ENCODE peak calls at places on chromosomes 13 and 19, in five cellular contexts. One of them, this sample, is unnamed.
A peak's percentile ranks its signal among the peaks of the same experiment; 100 is the strongest.

GRCh38 chr13:101545521-101545920 is 93.0 kb downstream of the ITGBL1 start:
- DNase-seq in SK-N-SH: no peak
- DNase-seq in H1: no peak
- DNase-seq in HCT116: no peak
- DNase-seq in GM12878: no peak
- DNase-seq in this sample: peak; percentile 2

GRCh38 chr13:25857830-25858229 is 194.0 kb downstream of the SHISA2 start:
- DNase-seq in HCT116: no peak
- DNase-seq in H1: no peak
- DNase-seq in GM12878: no peak
- DNase-seq in SK-N-SH: no peak
- DNase-seq in this sample: peak; percentile 81

GRCh38 chr19:53130506-53130905 is 2.2 kb downstream of the ZNF415 start:
- DNase-seq in H1: no peak
- DNase-seq in GM12878: no peak
- DNase-seq in SK-N-SH: no peak
- DNase-seq in HCT116: no peak
- DNase-seq in this sample: no peak

GRCh38 chr19:12331211-12331941 is 2.1 kb downstream of the ZNF563 start:
- DNase-seq in SK-N-SH: no peak
- DNase-seq in H1: no peak
- DNase-seq in HCT116: no peak
- DNase-seq in GM12878: peak; percentile 82
- DNase-seq in this sample: no peak

GRCh38 chr19:35958660-35959039 is 22.5 kb downstream of the LRFN3 start:
- DNase-seq in GM12878: no peak
- DNase-seq in H1: no peak
- DNase-seq in HCT116: no peak
- DNase-seq in SK-N-SH: no peak
- DNase-seq in this sample: no peak

GRCh38 chr19:35320285-35320706 is 8.7 kb upstream of the CD22 start:
- DNase-seq in GM12878: no peak
- DNase-seq in H1: no peak
- DNase-seq in HCT116: no peak
- DNase-seq in SK-N-SH: no peak
- DNase-seq in this sample: no peak

GRCh38 chr19:1837625-1838105 is 10.6 kb downstream of the REXO1 start:
- DNase-seq in H1: peak; percentile 98
- DNase-seq in GM12878: no peak
- DNase-seq in SK-N-SH: peak; percentile 95
- DNase-seq in HCT116: no peak
- DNase-seq in this sample: peak; percentile 56

GRCh38 chr13:65932587-65933239 is 1297.4 kb downstream of the PCDH9 start:
- DNase-seq in GM12878: no peak
- DNase-seq in HCT116: no peak
- DNase-seq in SK-N-SH: no peak
- DNase-seq in H1: no peak
- DNase-seq in this sample: no peak

GRCh38 chr19:55406869-55407624 is 541 bp downstream of the UBE2S start:
- DNase-seq in SK-N-SH: peak; percentile 70
- DNase-seq in HCT116: no peak
- DNase-seq in H1: no peak
- DNase-seq in GM12878: no peak
- DNase-seq in this sample: no peak

GRCh38 chr13:34515201-34515600 is 426.9 kb upstream of the NBEA start:
- DNase-seq in HCT116: no peak
- DNase-seq in SK-N-SH: no peak
- DNase-seq in GM12878: no peak
- DNase-seq in H1: no peak
- DNase-seq in this sample: no peak
- TF ChIP-seq JUND in HCT116: no peak
- TF ChIP-seq JUND in SK-N-SH: no peak
- TF ChIP-seq JUND in GM12878: no peak
- TF ChIP-seq JUND in H1: no peak
- TF ChIP-seq JUND in this sample: no peak

GRCh38 chr19:46785054-46785979 is 3.1 kb downstream of the SLC1A5 start:
- DNase-seq in SK-N-SH: no peak
- DNase-seq in H1: no peak
- DNase-seq in HCT116: no peak
- DNase-seq in GM12878: no peak
- DNase-seq in this sample: no peak

GRCh38 chr19:46785980-46786235 is 2.5 kb downstream of the SLC1A5 start:
- DNase-seq in SK-N-SH: no peak
- DNase-seq in HCT116: no peak
- DNase-seq in GM12878: no peak
- DNase-seq in H1: no peak
- DNase-seq in this sample: no peak

GRCh38 chr19:46783670-46784069 is 4.7 kb downstream of the SLC1A5 start:
- DNase-seq in H1: no peak
- DNase-seq in HCT116: no peak
- DNase-seq in GM12878: no peak
- DNase-seq in SK-N-SH: no peak
- DNase-seq in this sample: peak; percentile 27

GRCh38 chr19:46782355-46783019 is 5.9 kb downstream of the SLC1A5 start:
- DNase-seq in H1: no peak
- DNase-seq in SK-N-SH: no peak
- DNase-seq in HCT116: no peak
- DNase-seq in GM12878: no peak
- DNase-seq in this sample: no peak

DNA sequence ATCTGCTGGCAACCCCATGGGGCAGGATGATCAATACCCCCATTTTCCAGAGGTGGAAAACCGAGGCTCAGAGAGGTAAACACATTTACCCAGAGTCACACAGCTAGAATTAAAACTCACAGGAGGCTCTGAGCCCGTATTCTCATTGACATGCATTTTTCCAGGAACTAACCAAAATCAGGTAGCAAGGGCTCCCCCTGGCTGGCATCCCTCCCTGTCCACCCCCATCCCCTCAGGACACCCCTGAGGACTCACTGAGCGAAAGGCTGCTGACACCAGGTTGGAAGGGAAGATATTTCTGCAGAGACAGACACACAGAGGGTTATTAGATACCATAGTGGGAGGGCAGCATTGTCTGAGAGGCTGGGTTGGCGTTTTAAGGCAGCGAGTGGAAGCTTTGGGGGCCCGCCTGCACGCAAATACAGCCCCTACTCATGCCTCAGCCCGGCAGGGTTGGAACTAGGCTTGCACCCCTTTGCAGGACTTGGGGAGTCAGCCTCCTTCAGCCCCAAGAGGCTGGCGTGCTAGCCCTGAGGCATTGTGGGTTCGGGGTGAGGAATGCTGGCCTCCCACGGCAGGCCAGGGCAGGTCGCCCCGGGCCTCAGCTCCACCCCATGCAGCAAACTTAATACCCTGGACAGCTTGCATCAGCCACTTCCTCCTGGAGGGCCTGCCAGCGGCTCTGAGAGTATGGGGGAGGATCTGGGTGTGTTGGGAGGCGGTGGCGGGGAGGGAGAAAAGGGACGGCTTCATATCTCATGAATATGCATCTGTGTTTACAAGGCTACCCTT is 3.9 kb downstream of the SLC1A5 start:
- DNase-seq in H1: peak; percentile 69
- DNase-seq in SK-N-SH: peak; percentile 64
- DNase-seq in HCT116: peak; percentile 71
- DNase-seq in GM12878: peak; percentile 62
- DNase-seq in this sample: peak; percentile 51
- TF ChIP-seq JUND in H1: peak; percentile 11
- TF ChIP-seq JUND in SK-N-SH: no peak
- TF ChIP-seq JUND in HCT116: no peak
- TF ChIP-seq JUND in GM12878: no peak
- TF ChIP-seq JUND in this sample: no peak

GRCh38 chr13:41812237-41812636 is 148.7 kb downstream of the VWA8 start:
- DNase-seq in GM12878: no peak
- DNase-seq in H1: no peak
- DNase-seq in HCT116: no peak
- DNase-seq in SK-N-SH: no peak
- DNase-seq in this sample: no peak
- TF ChIP-seq JUND in GM12878: no peak
- TF ChIP-seq JUND in H1: no peak
- TF ChIP-seq JUND in HCT116: no peak
- TF ChIP-seq JUND in SK-N-SH: no peak
- TF ChIP-seq JUND in this sample: no peak

GRCh38 chr13:109577191-109577700 is 209.1 kb downstream of the IRS2 start:
- DNase-seq in GM12878: no peak
- DNase-seq in H1: no peak
- DNase-seq in SK-N-SH: no peak
- DNase-seq in HCT116: no peak
- DNase-seq in this sample: no peak
- TF ChIP-seq JUND in GM12878: no peak
- TF ChIP-seq JUND in H1: no peak
- TF ChIP-seq JUND in SK-N-SH: no peak
- TF ChIP-seq JUND in HCT116: no peak
- TF ChIP-seq JUND in this sample: no peak

GRCh38 chr19:21581646-21582045 is 76.2 kb downstream of the ZNF429 start:
- DNase-seq in H1: no peak
- DNase-seq in SK-N-SH: no peak
- DNase-seq in GM12878: no peak
- DNase-seq in HCT116: no peak
- DNase-seq in this sample: no peak
- TF ChIP-seq JUND in H1: no peak
- TF ChIP-seq JUND in SK-N-SH: no peak
- TF ChIP-seq JUND in GM12878: no peak
- TF ChIP-seq JUND in HCT116: no peak
- TF ChIP-seq JUND in this sample: no peak

DNA sequence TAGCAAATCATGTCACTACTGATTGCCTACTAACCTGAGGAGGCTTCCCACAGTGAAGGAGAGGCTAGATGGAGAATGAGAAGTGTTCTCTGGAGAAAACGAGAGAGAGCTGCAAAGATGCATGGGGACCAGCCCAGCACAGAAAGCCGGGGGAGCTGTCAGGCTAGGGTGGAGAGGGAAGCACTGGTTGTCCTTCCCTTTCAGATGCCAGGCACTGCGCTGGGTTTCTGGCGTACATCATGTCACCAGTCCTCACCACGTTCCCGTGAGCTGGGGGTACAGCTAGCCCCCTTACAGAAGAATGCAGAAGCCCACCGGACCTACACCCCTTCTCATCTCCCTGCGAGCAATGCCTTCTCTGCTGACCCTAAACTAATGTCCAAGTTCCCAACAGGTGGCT is 86.0 kb downstream of the STK24 start:
- DNase-seq in SK-N-SH: no peak
- DNase-seq in H1: no peak
- DNase-seq in HCT116: no peak
- DNase-seq in GM12878: no peak
- DNase-seq in this sample: no peak
- TF ChIP-seq JUND in SK-N-SH: no peak
- TF ChIP-seq JUND in H1: no peak
- TF ChIP-seq JUND in HCT116: no peak
- TF ChIP-seq JUND in GM12878: no peak
- TF ChIP-seq JUND in this sample: no peak

DNA sequence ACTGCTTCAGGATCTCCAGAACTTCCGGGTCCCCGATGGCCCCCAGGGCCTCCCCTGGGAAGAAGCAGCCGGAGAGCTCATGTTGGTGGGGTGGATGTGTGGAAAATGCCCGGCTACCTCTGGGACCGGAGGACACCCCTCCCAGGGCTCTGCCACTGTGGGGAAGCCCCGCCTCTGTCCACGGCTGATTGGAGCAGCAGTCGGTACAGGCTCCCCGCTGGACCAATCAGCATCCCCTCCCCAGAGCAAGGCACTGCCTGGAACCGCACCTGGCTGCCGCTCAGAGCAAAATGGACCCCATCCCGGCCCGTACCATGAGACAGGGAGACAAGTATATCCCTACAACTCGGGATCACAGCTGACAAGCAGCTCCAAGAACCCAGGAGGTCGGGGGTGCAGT is 6.4 kb downstream of the DOHH start:
- DNase-seq in H1: peak; percentile 88
- DNase-seq in HCT116: no peak
- DNase-seq in GM12878: no peak
- DNase-seq in SK-N-SH: peak; percentile 87
- DNase-seq in this sample: peak; percentile 67
- TF ChIP-seq JUND in H1: no peak
- TF ChIP-seq JUND in HCT116: no peak
- TF ChIP-seq JUND in GM12878: no peak
- TF ChIP-seq JUND in SK-N-SH: no peak
- TF ChIP-seq JUND in this sample: no peak

DNA sequence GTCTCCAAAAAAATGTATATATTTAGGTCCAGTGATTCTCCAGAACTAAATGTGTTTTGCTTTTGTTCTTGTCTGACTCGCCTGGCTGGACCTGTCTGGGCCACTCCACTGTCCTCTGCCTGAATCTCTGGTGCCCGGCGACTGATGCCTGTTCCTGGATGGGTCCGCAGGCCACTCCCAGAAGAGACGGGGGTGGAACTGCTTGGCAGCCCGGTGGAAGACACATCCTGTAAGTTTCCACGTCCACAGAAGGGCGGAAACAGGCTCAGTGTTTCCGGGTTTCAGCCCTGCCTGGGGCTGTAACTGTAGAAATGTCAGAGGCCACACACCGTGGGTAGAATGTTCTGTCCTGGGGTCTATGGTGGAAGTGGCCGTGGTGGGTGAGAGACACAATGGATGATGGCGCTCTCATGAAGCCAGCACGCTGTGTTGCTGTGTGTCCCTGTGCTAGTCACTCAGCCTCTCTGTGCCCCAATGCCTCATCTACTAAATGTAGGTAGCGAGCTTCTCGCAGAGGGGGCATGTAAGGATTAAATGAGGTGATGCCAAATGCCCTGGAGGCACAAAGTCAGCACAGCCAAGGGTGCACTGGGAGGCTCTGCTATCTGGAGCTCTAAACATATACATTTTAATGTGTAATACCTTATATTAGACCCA is 22.0 kb downstream of the ATCAY start:
- DNase-seq in GM12878: no peak
- DNase-seq in SK-N-SH: no peak
- DNase-seq in H1: no peak
- DNase-seq in HCT116: no peak
- DNase-seq in this sample: peak; percentile 67
- TF ChIP-seq JUND in GM12878: no peak
- TF ChIP-seq JUND in SK-N-SH: no peak
- TF ChIP-seq JUND in H1: no peak
- TF ChIP-seq JUND in HCT116: no peak
- TF ChIP-seq JUND in this sample: no peak

GRCh38 chr19:3710265-3710812 is 2.2 kb downstream of the TJP3 start:
- DNase-seq in HCT116: peak; percentile 83
- DNase-seq in H1: peak; percentile 65
- DNase-seq in GM12878: no peak
- DNase-seq in SK-N-SH: peak; percentile 20
- DNase-seq in this sample: no peak
- TF ChIP-seq JUND in HCT116: no peak
- TF ChIP-seq JUND in H1: no peak
- TF ChIP-seq JUND in GM12878: no peak
- TF ChIP-seq JUND in SK-N-SH: no peak
- TF ChIP-seq JUND in this sample: no peak